ENCODE peak calls at places on chromosomes 3 and 15, in four cellular contexts. V, P, H and K are unnamed samples.

GRCh38 chr15:66186049-66186825 is 67.3 kb downstream of the MEGF11 start:
- DNase-seq in V (no peak), P (no peak), H (no peak), K (peak; percentile 55)

GRCh38 chr15:31046759-31047359 is 54.7 kb downstream of the TRPM1 start:
- DNase-seq in P (no peak), V (no peak), H (no peak), K (no peak)

GRCh38 chr15:92069308-92070244 is 216.1 kb downstream of the SLCO3A1 start:
- DNase-seq in P (peak; percentile 92), H (peak; percentile 55), V (peak; percentile 94), K (peak; percentile 53)

GRCh38 chr15:74793135-74794028 is 11.5 kb downstream of the CSK start:
- DNase-seq in V (peak; percentile 15), H (no peak), P (no peak), K (no peak)

GRCh38 chr3:56251343-56251945 is 216.8 kb downstream of the ERC2 start:
- DNase-seq in P (no peak), V (peak; percentile 52), H (peak; percentile 59), K (peak; percentile 43)

GRCh38 chr15:98506711-98507110 is 141.6 kb upstream of the IGF1R start:
- DNase-seq in V (no peak), P (no peak), H (no peak), K (no peak)

GRCh38 chr3:31667582-31667981 is 134.9 kb downstream of the STT3B start:
- DNase-seq in H (no peak), P (no peak), V (no peak), K (no peak)

GRCh38 chr3:73018790-73019441 is 22.3 kb downstream of the PPP4R2 start:
- DNase-seq in P (no peak), V (no peak), H (no peak), K (no peak)

GRCh38 chr3:109900774-109901173 is 563.4 kb upstream of the DPPA4 start:
- DNase-seq in V (peak; percentile 40), P (peak; percentile 90), H (no peak), K (no peak)

GRCh38 chr3:153330891-153331290 is 168.9 kb downstream of the RAP2B start:
- DNase-seq in H (peak; percentile 24), P (no peak), V (peak; percentile 30), K (no peak)

GRCh38 chr3:65170357-65171090 is 482.7 kb upstream of the ADAMTS9 start:
- DNase-seq in V (peak; percentile 21), H (peak; percentile 84), P (no peak), K (peak; percentile 91)
- TF ChIP-seq CTCF in V (peak; percentile 3), H (peak; percentile 58), P (peak; percentile 52), K (peak; percentile 57)

GRCh38 chr15:58357529-58358476 is 74.0 kb upstream of the LIPC start:
- DNase-seq in P (no peak), H (no peak), V (peak; percentile 58), K (no peak)

GRCh38 chr15:58361291-58361759 is 70.5 kb upstream of the LIPC start:
- DNase-seq in H (peak; percentile 96), P (peak; percentile 87), V (no peak), K (peak; percentile 74)

GRCh38 chr15:58362262-58362922 is 69.4 kb upstream of the LIPC start:
- DNase-seq in H (peak; percentile 45), P (no peak), V (no peak), K (no peak)

GRCh38 chr15:58355965-58356358 is 75.8 kb upstream of the LIPC start:
- DNase-seq in P (no peak), H (no peak), V (no peak), K (no peak)

GRCh38 chr15:58360421-58361090 is 71.2 kb upstream of the LIPC start:
- DNase-seq in P (no peak), V (no peak), H (peak; percentile 6), K (no peak)
- H3K4me3 ChIP-seq in P (no peak overlapping the region), V (no peak overlapping the region), H (no peak overlapping the region), K (no peak overlapping the region)

DNA sequence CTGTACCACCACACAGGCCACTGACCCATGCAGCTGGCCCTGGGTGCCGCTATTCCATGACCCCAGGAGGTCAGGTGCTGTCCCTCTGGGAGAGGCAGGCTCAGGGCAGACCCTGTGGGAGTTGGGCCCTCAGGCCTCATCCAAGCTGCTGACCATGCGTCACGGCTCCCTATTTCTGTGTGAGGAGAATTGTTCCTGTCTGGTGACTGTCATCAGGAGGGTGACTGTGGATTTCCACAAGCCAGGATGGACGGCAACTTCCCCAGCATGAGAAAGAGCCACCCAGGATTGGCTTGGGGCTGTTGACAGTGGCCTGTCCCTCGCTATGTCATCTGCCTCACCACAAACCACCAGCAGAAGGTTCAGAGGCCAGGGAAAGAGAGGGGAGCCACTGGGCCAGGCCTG is 41.4 kb downstream of the ZDHHC19 start:
- DNase-seq in V (no peak), H (no peak), P (no peak), K (no peak)
- TF ChIP-seq CTCF in V (no peak), H (no peak), P (no peak), K (no peak)

DNA sequence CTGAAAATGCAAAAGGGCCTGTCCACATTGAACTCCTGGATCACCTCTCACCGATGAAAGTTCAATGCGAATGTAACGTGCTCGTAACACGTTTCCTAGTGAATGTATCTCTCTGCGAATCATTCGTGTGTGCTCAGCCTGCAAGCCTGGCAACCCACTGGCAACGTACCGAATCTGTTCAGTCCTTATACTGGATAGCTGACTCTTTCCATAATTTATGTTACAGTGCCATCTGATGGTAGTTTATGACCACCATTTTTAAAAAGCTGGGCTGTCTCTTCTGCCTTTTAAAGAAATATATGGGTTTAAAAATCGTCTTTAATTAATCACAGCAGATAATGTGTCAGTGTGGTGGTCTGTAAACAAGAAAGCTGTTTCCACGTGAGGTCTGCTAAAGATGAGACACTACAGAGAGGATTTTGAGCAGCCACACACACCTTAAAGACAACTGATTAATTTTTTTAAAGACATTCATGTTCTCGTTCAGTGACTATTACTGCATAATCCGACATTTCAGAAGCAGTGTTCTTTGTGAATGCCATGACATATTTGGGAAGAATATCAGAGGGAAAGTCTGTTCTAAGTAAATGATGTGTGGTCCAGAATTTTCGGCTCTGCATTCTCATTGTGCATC is 69.4 kb upstream of the FOXP1 start:
- DNase-seq in V (peak; percentile 58), H (peak; percentile 64), P (no peak), K (peak; percentile 29)
- H3K4me3 ChIP-seq in V (no peak overlapping the region), H (no peak overlapping the region), P (no peak overlapping the region), K (no peak overlapping the region)

GRCh38 chr3:14375192-14375591 is 27.2 kb upstream of the SLC6A6 start:
- DNase-seq in V (no peak), P (no peak), H (no peak), K (no peak)
- TF ChIP-seq CTCF in V (no peak), P (peak; percentile 26), H (no peak), K (no peak)

GRCh38 chr3:189734061-189734460 is 102.9 kb downstream of the TP63 start:
- DNase-seq in H (no peak), V (no peak), P (no peak), K (no peak)

GRCh38 chr3:189739396-189739795 is 108.2 kb downstream of the TP63 start:
- DNase-seq in V (peak; percentile 65), H (no peak), P (no peak), K (no peak)

GRCh38 chr3:189735913-189736312 is 104.7 kb downstream of the TP63 start:
- DNase-seq in H (no peak), V (no peak), P (no peak), K (no peak)

DNA sequence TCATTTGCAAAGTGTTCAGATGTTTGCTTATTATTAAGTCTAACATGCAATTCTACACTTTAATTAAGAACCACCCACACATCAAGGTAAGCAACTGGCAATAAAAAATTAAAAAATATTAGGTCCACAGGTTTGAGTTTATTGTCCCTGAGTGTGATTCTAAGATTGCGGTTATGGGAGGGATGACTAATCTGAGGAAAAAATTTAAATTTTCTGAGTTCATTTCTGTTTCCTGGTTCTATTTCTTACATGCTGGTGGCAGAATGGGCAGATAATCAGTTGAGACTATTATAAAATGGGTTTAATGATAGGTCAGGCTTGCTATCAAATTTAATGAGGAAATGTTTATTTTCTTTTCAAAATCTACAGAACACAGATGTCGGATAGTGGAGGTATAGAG is 105.9 kb downstream of the TP63 start:
- DNase-seq in H (no peak), V (no peak), P (no peak), K (no peak)
- H3K4me3 ChIP-seq in H (no peak overlapping the region), V (no peak overlapping the region), P (no peak overlapping the region), K (no peak overlapping the region)

DNA sequence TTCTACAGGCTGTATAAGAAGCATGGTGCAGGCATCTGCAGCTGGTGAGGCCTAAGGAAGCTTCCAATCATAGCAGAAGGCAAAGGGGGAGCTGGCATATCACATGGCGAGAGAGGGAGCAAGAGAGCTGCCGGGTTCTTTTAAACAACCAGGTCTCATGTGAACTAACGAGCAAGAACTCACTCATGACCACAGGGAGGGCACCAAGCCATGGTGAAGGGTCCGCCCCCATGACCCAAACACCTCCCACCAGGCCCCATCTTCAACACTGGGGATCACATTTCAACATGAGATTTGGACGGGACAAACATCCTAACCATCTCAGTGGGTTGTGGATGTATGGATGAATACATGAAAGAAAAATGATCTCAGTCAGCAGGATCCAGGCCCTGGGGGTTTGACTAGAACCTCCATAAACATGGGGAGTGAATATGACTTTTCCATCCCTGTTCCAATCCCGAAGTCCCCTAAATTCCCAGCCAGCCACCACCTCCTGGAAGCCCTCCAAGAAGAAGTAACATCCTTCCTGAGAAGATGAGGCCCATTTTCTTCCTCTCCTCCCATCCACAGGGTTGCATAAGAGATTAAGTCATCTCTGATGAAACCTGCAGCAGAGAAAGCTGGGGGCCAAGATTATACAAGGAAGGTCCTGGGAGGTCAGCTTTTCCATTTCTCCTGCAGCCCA is 9.5 kb downstream of the CAV3 start:
- DNase-seq in V (peak; percentile 54), H (peak; percentile 83), P (no peak), K (no peak)
- TF ChIP-seq CTCF in V (no peak), H (no peak), P (no peak), K (no peak)

DNA sequence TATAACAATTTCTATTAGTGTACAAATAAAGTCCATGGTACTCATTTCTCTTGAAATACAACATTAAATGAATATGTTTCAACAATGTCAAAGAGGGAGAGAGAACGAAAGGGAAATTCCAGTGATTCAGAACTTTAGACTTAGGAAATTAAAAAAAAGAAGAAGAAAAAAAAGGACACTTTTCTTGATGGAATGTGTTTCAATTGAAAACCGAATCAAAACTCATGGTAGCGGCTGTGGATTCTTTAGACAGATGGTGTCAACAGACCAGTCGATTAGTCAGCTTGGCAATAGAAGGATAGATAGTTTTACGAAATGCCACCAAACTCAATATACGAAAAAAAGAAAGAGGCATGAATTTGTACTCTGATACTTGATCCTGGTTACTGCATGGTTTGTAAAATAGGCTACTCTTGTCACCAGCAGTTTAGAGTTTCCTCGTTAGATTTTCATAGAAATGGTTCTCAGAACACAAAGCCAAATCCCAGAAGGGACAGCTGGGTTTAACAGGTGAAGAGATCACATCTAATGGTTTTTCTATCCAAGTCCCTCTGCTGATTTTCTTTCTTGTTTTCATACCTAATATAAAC is 793.5 kb downstream of the ROBO1 start:
- DNase-seq in P (no peak), V (peak; percentile 57), H (peak; percentile 78), K (no peak)
- H3K4me3 ChIP-seq in P (no peak overlapping the region), V (no peak overlapping the region), H (peak overlapping the region; percentile 29), K (no peak overlapping the region)